ENCODE peak calls at places on chromosomes 11 and 22, in nine cellular contexts. V is HS-27A; M is posterior cingulate gyrus; Z is WTC11; C is DMS53; I is T-cell; U is non-pigmented ciliary epithelial cell; G is effector memory CD8-positive, alpha-beta T cell; W is NCI-H1436. B is an unnamed sample.
A peak's percentile ranks its signal among the peaks of the same experiment; 100 is the strongest.

GRCh38 chr11:64305691-64306562 is 603 bp downstream of the ESRRA start:
- DNase-seq in M (peak; percentile 48), W (peak; percentile 52), Z (peak; percentile 77), U (no peak), G (peak; percentile 42), C (peak; percentile 78), I (peak; percentile 57), V (no peak), B (peak; percentile 50)

GRCh38 chr22:43828711-43829447 is 16.8 kb upstream of the EFCAB6 start:
- DNase-seq in G (no peak), V (no peak), M (no peak), I (no peak), U (no peak), C (no peak), Z (peak; percentile 48), W (no peak), B (no peak)

GRCh38 chr11:76620471-76620870 is 50.1 kb downstream of the LRRC32 start:
- DNase-seq in V (peak; percentile 39), G (no peak), C (no peak), W (no peak), I (no peak), U (no peak), Z (no peak), M (no peak), B (no peak)

GRCh38 chr11:76362716-76363115 is 18.2 kb downstream of the THAP12 start:
- DNase-seq in M (no peak), Z (no peak), G (no peak), C (no peak), U (no peak), W (no peak), I (no peak), V (no peak), B (no peak)

GRCh38 chr11:3950996-3951662 is 95.7 kb downstream of the STIM1 start:
- DNase-seq in M (no peak), G (no peak), V (no peak), Z (no peak), C (peak; percentile 42), W (no peak), I (no peak), U (no peak), B (no peak)

GRCh38 chr11:2899080-2899783 is 13.7 kb upstream of the CDKN1C start:
- DNase-seq in V (no peak), I (no peak), U (no peak), Z (no peak), W (no peak), M (no peak), G (no peak), C (peak; percentile 45), B (no peak)

GRCh38 chr11:69637601-69637955 is 3.4 kb upstream of the CCND1 start:
- DNase-seq in C (no peak), I (no peak), Z (peak; percentile 67), U (no peak), V (no peak), G (no peak), M (no peak), W (no peak), B (no peak)

GRCh38 chr11:15757299-15757698 is 599.0 kb downstream of the SOX6 start:
- DNase-seq in M (no peak), U (no peak), Z (no peak), G (no peak), W (no peak), C (no peak), I (no peak), V (no peak), B (no peak)

GRCh38 chr11:36509265-36509664 is 807 bp downstream of the TRAF6 start:
- DNase-seq in C (peak; percentile 48), Z (no peak), W (no peak), M (no peak), I (no peak), G (no peak), U (no peak), V (no peak), B (no peak)

GRCh38 chr22:18991828-18992442 is 55.8 kb upstream of the PRODH start:
- DNase-seq in Z (no peak), G (no peak), M (no peak), C (no peak), I (no peak), V (no peak), W (no peak), U (no peak), B (no peak)

GRCh38 chr22:32620992-32621391 is 146.4 kb downstream of the FBXO7 start:
- DNase-seq in U (no peak), C (peak; percentile 5), M (no peak), I (no peak), G (no peak), V (no peak), W (no peak), Z (no peak), B (no peak)

B was measured in substantia nigra.